ENCODE peak calls at places on chromosomes 6 and 20, in ten cellular contexts. F is astrocyte of the spinal cord, T is tibial artery, P is mesothelial cell of epicardium, N is neural progenitor cell, X is heart left ventricle, U is stomach, E is cardiac fibroblast, L is glutamatergic neuron, J is uterus. H is an unnamed sample.

GRCh38 chr6:89025633-89026032 is 54.9 kb upstream of the PNRC1 start:
- DNase-seq in N (no peak), X (no peak), J (no peak), T (no peak), U (no peak), E (no peak), F (no peak), L (no peak), P (no peak), H (no peak)

GRCh38 chr20:19288061-19288460 is 75.6 kb downstream of the SLC24A3 start:
- DNase-seq in P (no peak), E (no peak), T (no peak), X (no peak), L (no peak), U (no peak), N (no peak), J (no peak), F (peak), H (no peak)

GRCh38 chr6:5706094-5707033 is 300.4 kb downstream of the NRN1 start:
- DNase-seq in F (no peak), P (no peak), T (no peak), U (no peak), X (no peak), N (no peak), J (no peak), L (no peak), E (no peak), H (no peak)

GRCh38 chr6:122736606-122737005 is 42.9 kb upstream of the FABP7 start:
- DNase-seq in J (no peak), T (no peak), X (no peak), E (no peak), U (no peak), F (no peak), L (no peak), N (no peak), P (no peak), H (no peak)

GRCh38 chr20:45798935-45799642 is 7.3 kb downstream of the DNTTIP1 start:
- DNase-seq in U (peak), L (peak), P (no peak), F (peak), T (peak), J (peak), X (peak), N (peak), E (peak), H (peak)

GRCh38 chr6:89081423-89082322 is 1.1 kb downstream of the PNRC1 start:
- DNase-seq in X (peak), F (peak), U (peak), E (peak), N (peak), T (peak), J (peak), L (peak), P (peak), H (peak)

GRCh38 chr20:52761867-52762266 is 210.3 kb upstream of the TSHZ2 start:
- DNase-seq in X (no peak), T (no peak), P (no peak), J (no peak), E (no peak), L (no peak), F (no peak), N (no peak), U (no peak), H (no peak)

GRCh38 chr6:44203955-44204354 is 12.8 kb upstream of the MYMX start:
- DNase-seq in E (no peak), T (no peak), F (no peak), X (no peak), P (no peak), U (no peak), N (no peak), J (no peak), L (no peak), H (no peak)

GRCh38 chr6:139846538-139847321 is 472.3 kb upstream of the CITED2 start:
- DNase-seq in P (no peak), J (no peak), T (no peak), E (no peak), F (no peak), X (peak), U (no peak), L (no peak), N (peak), H (no peak)

GRCh38 chr6:156021746-156022396 is 566.2 kb upstream of the NOX3 start:
- DNase-seq in X (no peak), U (no peak), L (no peak), F (peak), P (no peak), N (no peak), E (peak), J (no peak), T (no peak), H (no peak)

GRCh38 chr6:128397996-128398395 is 122.4 kb downstream of the PTPRK start:
- DNase-seq in X (no peak), P (no peak), E (no peak), U (no peak), L (no peak), F (no peak), N (no peak), T (no peak), J (no peak), H (no peak)

GRCh38 chr6:133291671-133292070 is 50.5 kb downstream of the EYA4 start:
- DNase-seq in N (no peak), X (no peak), T (no peak), U (no peak), J (no peak), F (peak), L (no peak), P (no peak), E (peak), H (no peak)

GRCh38 chr6:37620519-37620918 is 77.2 kb downstream of the MDGA1 start:
- DNase-seq in T (no peak), X (no peak), J (no peak), E (no peak), L (no peak), F (no peak), N (no peak), P (no peak), U (no peak), H (no peak)

GRCh38 chr20:54129350-54129749 is 44.4 kb downstream of the CYP24A1 start:
- DNase-seq in U (no peak), L (no peak), T (no peak), E (no peak), X (no peak), F (no peak), J (no peak), P (no peak), N (no peak), H (no peak)

GRCh38 chr6:159961523-159961922 is 7.4 kb upstream of the IGF2R start:
- DNase-seq in X (no peak), N (no peak), U (no peak), T (no peak), J (no peak), F (no peak), E (no peak), L (no peak), P (no peak), H (no peak)

GRCh38 chr6:14861491-14861943 is 384.4 kb upstream of the JARID2 start:
- DNase-seq in P (no peak), X (no peak), U (no peak), N (peak), F (no peak), L (no peak), J (no peak), T (no peak), E (no peak), H (no peak)

GRCh38 chr6:129203190-129203900 is 320.4 kb downstream of the LAMA2 start:
- DNase-seq in X (no peak), T (no peak), F (no peak), N (no peak), L (no peak), U (no peak), E (no peak), P (no peak), J (no peak), H (no peak)

GRCh38 chr20:20362774-20363435 is 5.0 kb upstream of the INSM1 start:
- DNase-seq in T (no peak), E (no peak), N (peak), L (peak), P (no peak), X (no peak), U (no peak), F (no peak), J (no peak), H (peak)

GRCh38 chr6:57013501-57013900 is 33.0 kb upstream of the KIAA1586 start:
- DNase-seq in L (peak), P (no peak), X (no peak), U (no peak), N (no peak), F (peak), J (no peak), T (no peak), E (peak), H (no peak)

GRCh38 chr6:109963598-109964170 is 14.4 kb upstream of the GPR6 start:
- DNase-seq in P (no peak), X (no peak), T (no peak), L (no peak), U (no peak), F (no peak), N (no peak), E (no peak), J (no peak), H (no peak)
- TF ChIP-seq CTCF in P (no peak), X (no peak), T (no peak), L (no peak), U (no peak), F (no peak), N (no peak), E (no peak), J (no peak), H (no peak)

GRCh38 chr6:143962644-143962929 is 45.5 kb downstream of the PLAGL1 start:
- DNase-seq in F (peak), N (peak), T (no peak), E (peak), U (no peak), J (peak), L (no peak), X (no peak), P (no peak), H (no peak)
- TF ChIP-seq CTCF in F (peak), N (peak), T (no peak), E (peak), U (no peak), J (peak), L (peak), X (peak), P (peak), H (peak)

GRCh38 chr20:31675828-31676533 is 38.3 kb downstream of the COX4I2 start:
- DNase-seq in L (no peak), N (no peak), T (no peak), F (no peak), P (no peak), X (no peak), U (no peak), E (peak), J (no peak), H (no peak)

GRCh38 chr20:31671324-31671723 is 33.6 kb downstream of the COX4I2 start:
- DNase-seq in J (no peak), X (no peak), P (no peak), T (no peak), L (no peak), F (no peak), U (no peak), E (no peak), N (no peak), H (no peak)

GRCh38 chr20:31673943-31674463 is 36.3 kb downstream of the COX4I2 start:
- DNase-seq in F (no peak), U (no peak), P (no peak), L (no peak), E (no peak), N (no peak), X (no peak), T (no peak), J (no peak), H (no peak)

GRCh38 chr20:31674895-31675827 is 37.4 kb downstream of the COX4I2 start:
- DNase-seq in J (peak), L (no peak), N (no peak), X (peak), U (peak), F (peak), P (no peak), T (peak), E (peak), H (no peak)

GRCh38 chr20:31673435-31673834 is 35.7 kb downstream of the COX4I2 start:
- DNase-seq in F (no peak), P (no peak), U (no peak), N (no peak), E (no peak), J (no peak), X (no peak), T (no peak), L (no peak), H (no peak)
- TF ChIP-seq CTCF in F (no peak), P (no peak), U (no peak), N (no peak), E (no peak), J (no peak), X (no peak), T (no peak), L (no peak), H (no peak)

GRCh38 chr20:14885661-14886060 is 548.2 kb upstream of the FLRT3 start:
- DNase-seq in E (no peak), X (no peak), N (no peak), T (no peak), L (no peak), P (no peak), J (no peak), U (no peak), F (no peak), H (no peak)
- TF ChIP-seq CTCF in E (no peak), X (no peak), N (no peak), T (no peak), L (no peak), P (no peak), J (no peak), U (no peak), F (no peak), H (no peak)

DNA sequence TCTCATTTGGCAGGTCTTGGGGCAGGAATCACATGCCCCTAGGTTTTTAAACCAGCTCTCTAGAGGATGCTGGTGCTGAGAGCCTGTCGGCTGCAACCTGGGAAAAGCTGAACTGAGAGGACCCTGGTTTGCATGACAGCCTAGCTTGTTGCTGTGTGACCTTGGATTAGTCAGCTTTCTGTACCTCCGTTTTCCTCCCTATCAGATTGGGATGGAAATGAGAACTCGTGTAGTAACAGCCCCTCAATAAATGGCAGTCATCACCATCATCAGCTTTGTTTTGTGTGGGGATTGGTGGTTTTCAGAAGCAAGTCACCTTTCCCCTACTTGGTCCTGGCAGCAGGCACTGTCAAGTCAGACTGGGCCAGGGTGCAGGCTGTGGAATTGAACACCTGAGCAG is 75.2 kb upstream of the MYL9 start:
- DNase-seq in F (no peak), U (no peak), P (no peak), E (no peak), X (no peak), L (no peak), T (no peak), N (no peak), J (no peak), H (no peak)
- TF ChIP-seq CTCF in F (no peak), U (no peak), P (no peak), E (no peak), X (no peak), L (no peak), T (no peak), N (no peak), J (no peak), H (no peak)

DNA sequence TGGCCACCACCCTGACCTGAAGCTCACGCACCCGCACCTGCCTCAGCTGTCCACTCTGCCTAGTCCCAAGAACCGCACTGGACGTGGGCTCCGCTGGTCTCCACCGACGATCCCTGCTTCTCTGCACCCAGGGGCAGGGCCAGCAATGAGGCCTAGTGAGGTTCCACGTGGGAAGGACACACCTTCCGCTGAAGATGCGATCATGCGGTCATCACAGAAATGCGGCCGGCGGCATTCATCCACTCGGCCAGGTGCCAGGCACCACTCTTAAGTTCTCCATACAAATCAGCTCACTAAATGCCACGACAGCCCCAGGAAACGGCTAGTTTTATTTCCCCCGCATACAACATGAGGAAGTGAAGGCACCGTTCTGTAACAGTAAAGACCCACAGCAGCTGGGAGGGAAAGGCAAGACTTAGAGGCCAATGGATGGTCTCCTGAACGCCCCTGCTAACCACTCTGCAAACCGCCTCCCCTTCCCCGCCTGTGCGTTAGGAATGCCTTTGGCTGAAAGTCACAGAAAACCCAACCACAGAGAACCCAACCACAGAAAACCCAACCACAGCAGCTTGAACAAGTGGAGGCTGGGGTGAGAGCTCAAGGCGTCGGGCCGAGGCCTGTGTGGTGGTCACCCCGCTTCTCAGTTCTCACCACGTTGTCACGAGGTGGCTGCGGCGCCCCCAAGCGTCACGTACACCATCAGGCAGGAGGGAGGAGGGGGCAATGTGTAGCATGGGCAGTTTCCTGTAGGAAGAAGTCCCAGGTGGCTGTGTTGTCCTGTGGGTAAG is 204.4 kb downstream of the TAF4 start:
- DNase-seq in P (no peak), J (no peak), T (no peak), X (no peak), U (no peak), L (no peak), F (no peak), N (no peak), E (no peak), H (no peak)
- TF ChIP-seq CTCF in P (no peak), J (no peak), T (no peak), X (no peak), U (no peak), L (no peak), F (no peak), N (no peak), E (no peak), H (no peak)